ENCODE peak calls at places on chromosomes 12 and 14, in four cellular contexts. W is PC-9, J is suprapubic skin, X is upper lobe of right lung. A is an unnamed sample. For H3K4me1, the result is how much of the 10 kb centered on the place peaks cover.

GRCh38 chr12:80053048-80053790 is 46.1 kb upstream of the OTOGL start:
- DNase-seq in W (no peak), J (peak), X (no peak), A (peak)

GRCh38 chr14:100616854-100617714 is 29.9 kb upstream of the BEGAIN start:
- DNase-seq in W (no peak), X (peak), J (no peak), A (no peak)

GRCh38 chr12:132827763-132828703 is 636 bp downstream of the GOLGA3 start:
- DNase-seq in X (peak), W (peak), J (no peak), A (peak)

GRCh38 chr12:58877243-58877743 is 43.0 kb downstream of the LRIG3 start:
- DNase-seq in X (no peak), W (peak), J (no peak), A (no peak)

GRCh38 chr12:98983647-98984046 is 338.6 kb downstream of the APAF1 start:
- DNase-seq in W (no peak), J (no peak), X (no peak), A (no peak)

GRCh38 chr14:21109377-21110260 is 8.8 kb downstream of the TMEM253 start:
- DNase-seq in W (no peak), J (peak), X (no peak), A (no peak)

GRCh38 chr12:121803861-121804416 is at the start of gene SETD1B:
- DNase-seq in W (no peak), J (no peak), X (peak), A (peak)

GRCh38 chr14:42222924-42223471 is 616.3 kb downstream of the LRFN5 start:
- DNase-seq in W (no peak), J (no peak), X (no peak), A (no peak)

GRCh38 chr14:99055019-99055418 is 217.0 kb downstream of the BCL11B start:
- DNase-seq in W (no peak), J (peak), X (no peak), A (no peak)

GRCh38 chr12:39427360-39427808 is 15.5 kb downstream of the KIF21A start:
- DNase-seq in X (no peak), J (no peak), W (no peak), A (no peak)

GRCh38 chr12:77049767-77050353 is 15.5 kb downstream of the E2F7 start:
- DNase-seq in W (no peak), J (no peak), X (no peak), A (no peak)

GRCh38 chr12:12265571-12266388 is 1.1 kb downstream of the LRP6 start:
- DNase-seq in W (peak), X (no peak), J (no peak), A (no peak)

GRCh38 chr12:129909051-129910020 is 5.5 kb upstream of the TMEM132D start:
- DNase-seq in X (no peak), J (no peak), W (no peak), A (no peak)

GRCh38 chr14:99774526-99775307 is 18.5 kb upstream of the EML1 start:
- DNase-seq in J (no peak), X (no peak), W (no peak), A (no peak)

GRCh38 chr14:50260511-50260910 is 29.1 kb upstream of the SOS2 start:
- DNase-seq in W (no peak), J (no peak), X (no peak), A (no peak)

GRCh38 chr12:63068857-63069442 is 82.1 kb downstream of the AVPR1A start:
- DNase-seq in W (peak), J (no peak), X (no peak), A (no peak)
- TF ChIP-seq CTCF in W (peak), J (no peak), X (peak), A (peak)

DNA sequence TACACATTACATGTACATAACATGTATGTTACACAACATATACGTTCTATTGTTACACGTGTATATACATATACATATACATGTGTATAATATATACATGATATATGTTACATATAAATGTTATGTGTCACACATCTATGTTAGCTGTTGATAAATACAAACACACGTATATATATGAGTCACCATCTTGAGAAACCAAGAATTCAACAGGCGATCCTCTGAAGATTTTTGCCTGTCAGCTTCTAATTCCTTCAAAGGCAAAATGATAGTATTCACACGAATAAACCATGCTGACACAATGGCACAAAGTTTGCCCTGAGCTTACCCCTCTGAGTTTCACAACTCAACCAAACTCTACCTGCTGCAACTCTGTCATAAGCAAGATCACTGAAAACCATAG is 30.2 kb upstream of the TESC start:
- DNase-seq in J (no peak), X (no peak), W (no peak), A (no peak)
- H3K4me3 ChIP-seq in J (no peak), X (no peak), W (no peak), A (no peak)

GRCh38 chr12:41769810-41770209 is 374.9 kb downstream of the GXYLT1 start:
- DNase-seq in W (no peak), X (no peak), J (no peak), A (no peak)

GRCh38 chr12:41777064-41777790 is 367.4 kb downstream of the GXYLT1 start:
- DNase-seq in W (no peak), X (no peak), J (no peak), A (no peak)

DNA sequence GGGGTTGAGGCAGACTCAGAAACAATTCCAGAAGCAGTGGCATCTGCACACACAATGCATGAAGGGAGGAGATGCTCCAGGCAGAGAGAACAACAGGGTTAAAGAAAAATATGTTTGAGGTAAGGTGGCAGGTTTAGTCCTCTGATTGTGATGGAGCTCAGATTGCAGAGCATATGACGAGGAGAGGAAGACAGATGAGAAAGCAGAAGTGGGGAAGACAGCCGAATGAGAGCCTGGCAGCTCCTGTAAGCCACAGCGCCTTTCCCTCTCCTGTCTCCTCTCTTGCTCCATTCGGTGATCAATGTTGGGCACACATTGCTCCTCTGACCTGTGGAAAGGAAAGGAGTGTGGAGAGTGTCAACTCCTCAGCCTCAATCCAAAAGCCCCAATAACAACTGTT is 372.2 kb downstream of the GXYLT1 start:
- DNase-seq in X (no peak), W (no peak), J (no peak), A (no peak)
- H3K4me1 ChIP-seq in X (under half), W (under half), J (under half), A (under half)

GRCh38 chr14:23539867-23540469 is 11.6 kb downstream of the ZFHX2 start:
- DNase-seq in J (no peak), W (no peak), X (no peak), A (no peak)
- TF ChIP-seq CTCF in J (no peak), W (peak), X (no peak), A (peak)

DNA sequence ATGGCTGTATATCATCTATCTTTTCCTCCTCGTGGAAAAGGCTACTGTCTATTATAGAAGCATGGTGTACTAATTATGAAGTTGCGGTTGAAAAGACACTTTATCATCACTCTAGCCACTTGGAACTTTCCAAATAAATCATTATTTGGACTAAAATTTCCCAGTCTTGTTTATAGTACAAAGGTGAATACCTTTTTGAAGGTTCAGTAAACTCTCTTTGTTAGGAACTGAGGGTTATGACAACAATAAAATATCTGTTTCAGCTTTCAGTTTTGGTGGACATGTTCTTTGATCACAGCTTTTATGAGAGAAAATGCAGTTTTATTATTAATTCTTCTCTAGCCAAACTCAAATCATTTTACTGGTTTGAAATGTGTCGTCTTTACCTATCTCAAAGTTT is 216.7 kb downstream of the FBXL14 start:
- DNase-seq in J (no peak), X (no peak), W (no peak), A (no peak)
- H3K4me3 ChIP-seq in J (no peak), X (no peak), W (no peak), A (no peak)